ENCODE peak calls at places on chromosomes 12 and 14, in nine cellular contexts. Q is right lobe of liver, M is HCT116, N is Peyer's patch, H is heart left ventricle, C is esophagus muscularis mucosa, E is IMR-90, S is thyroid gland, J is upper lobe of left lung. B is an unnamed sample.

GRCh38 chr14:78611031-78611430 is 440.9 kb downstream of the NRXN3 start:
- DNase-seq in N (no peak), H (no peak), S (no peak), E (no peak), Q (no peak), J (no peak), C (no peak), M (no peak), B (no peak)

GRCh38 chr12:104720346-104721064 is 237.6 kb downstream of the SLC41A2 start:
- DNase-seq in C (no peak), Q (no peak), J (no peak), N (peak), E (peak), M (no peak), S (no peak), H (no peak), B (peak)

GRCh38 chr14:20482382-20482781 is 13.2 kb downstream of the PNP start:
- DNase-seq in M (no peak), Q (no peak), N (no peak), S (no peak), J (no peak), C (no peak), H (no peak), E (no peak), B (no peak)

GRCh38 chr14:105862581-105863239 is 336.3 kb downstream of the TMEM121 start:
- DNase-seq in H (peak), Q (no peak), N (peak), C (no peak), S (no peak), J (no peak), M (no peak), E (no peak), B (peak)

GRCh38 chr14:60904381-60904780 is 76.5 kb downstream of the TRMT5 start:
- DNase-seq in E (peak), S (no peak), N (no peak), Q (no peak), C (no peak), M (no peak), H (no peak), J (no peak), B (no peak)

GRCh38 chr14:55707365-55707804 is 127.4 kb downstream of the KTN1 start:
- DNase-seq in J (no peak), S (no peak), M (no peak), C (no peak), E (peak), H (no peak), N (no peak), Q (no peak), B (no peak)

GRCh38 chr14:54512393-54512792 is 2.7 kb downstream of the CGRRF1 start:
- DNase-seq in Q (no peak), N (no peak), S (no peak), J (no peak), C (no peak), M (no peak), E (no peak), H (no peak), B (no peak)

GRCh38 chr14:24355009-24355408 is 13.0 kb upstream of the NFATC4 start:
- DNase-seq in J (no peak), M (no peak), H (no peak), S (no peak), Q (no peak), C (no peak), E (no peak), N (no peak), B (no peak)

GRCh38 chr14:87018294-87018693 is 974.7 kb downstream of the GALC start:
- DNase-seq in M (no peak), C (no peak), S (no peak), N (no peak), H (no peak), J (no peak), E (peak), Q (no peak), B (no peak)

GRCh38 chr12:93549174-93549573 is 23.3 kb upstream of the SOCS2 start:
- DNase-seq in M (no peak), J (no peak), S (no peak), N (no peak), E (no peak), H (no peak), C (peak), Q (no peak), B (no peak)

GRCh38 chr14:90228478-90228877 is 27.9 kb upstream of the PSMC1 start:
- DNase-seq in E (no peak), N (no peak), Q (no peak), C (peak), M (no peak), J (no peak), H (no peak), S (no peak), B (no peak)

GRCh38 chr14:64515053-64515452 is 10.5 kb downstream of the ZBTB1 start:
- DNase-seq in H (no peak), Q (no peak), M (no peak), S (peak), C (no peak), N (no peak), E (no peak), J (no peak), B (no peak)

GRCh38 chr14:22297376-22297775 is 291.6 kb downstream of the DAD1 start:
- DNase-seq in N (no peak), S (no peak), C (no peak), E (no peak), Q (no peak), H (no peak), M (no peak), J (no peak), B (no peak)

GRCh38 chr12:131775904-131776889 is 52.0 kb upstream of the MMP17 start:
- DNase-seq in S (no peak), N (peak), J (no peak), E (no peak), H (no peak), C (no peak), Q (no peak), M (no peak), B (no peak)

GRCh38 chr12:116236148-116236731 is 41.3 kb downstream of the MED13L start:
- DNase-seq in S (peak), H (peak), N (peak), M (no peak), J (no peak), C (no peak), E (peak), Q (peak), B (no peak)

GRCh38 chr12:89225808-89226368 is 126.4 kb downstream of the DUSP6 start:
- DNase-seq in N (peak), H (no peak), M (peak), E (peak), J (no peak), Q (no peak), S (peak), C (no peak), B (peak)

GRCh38 chr12:103530352-103530751 is 34.6 kb upstream of the C12orf42 start:
- DNase-seq in J (peak), S (no peak), M (no peak), N (no peak), E (no peak), H (no peak), C (no peak), Q (no peak), B (no peak)

GRCh38 chr14:90454041-90455000 is 57.5 kb downstream of the CALM1 start:
- DNase-seq in E (peak), M (peak), Q (peak), S (peak), C (no peak), H (peak), N (peak), J (peak), B (peak)

GRCh38 chr12:119476951-119477350 is 116.6 kb upstream of the TMEM233 start:
- DNase-seq in S (no peak), E (no peak), C (no peak), J (no peak), Q (no peak), N (no peak), H (no peak), M (no peak), B (no peak)

GRCh38 chr14:94330857-94331256 is 7.7 kb upstream of the SERPINA6 start:
- DNase-seq in J (no peak), E (no peak), S (no peak), C (peak), N (no peak), M (no peak), Q (peak), H (no peak), B (no peak)

GRCh38 chr12:123995023-123995422 is 22.0 kb downstream of the ZNF664 start:
- DNase-seq in N (no peak), S (peak), E (peak), C (peak), Q (no peak), H (no peak), M (no peak), J (no peak), B (no peak)

GRCh38 chr12:49325606-49326005 is 2.6 kb downstream of the TROAP start:
- DNase-seq in M (no peak), S (no peak), C (no peak), N (no peak), H (no peak), J (no peak), E (no peak), Q (no peak), B (peak)

GRCh38 chr14:99401624-99402282 is 78.9 kb downstream of the SETD3 start:
- DNase-seq in N (no peak), J (no peak), C (no peak), S (no peak), M (no peak), Q (no peak), E (no peak), H (no peak), B (no peak)

GRCh38 chr12:50786498-50787231 is 22.8 kb downstream of the ATF1 start:
- DNase-seq in Q (no peak), M (peak), J (no peak), E (peak), C (no peak), H (no peak), N (no peak), S (peak), B (no peak)

GRCh38 chr12:117876492-117876816 is 92.3 kb downstream of the KSR2 start:
- DNase-seq in J (no peak), Q (no peak), H (no peak), S (no peak), E (no peak), M (no peak), C (no peak), N (no peak), B (no peak)

GRCh38 chr14:51554339-51554920 is 97.3 kb upstream of the FRMD6 start:
- DNase-seq in E (peak), H (no peak), J (no peak), M (no peak), N (no peak), Q (no peak), C (no peak), S (no peak), B (no peak)

GRCh38 chr14:63562414-63562813 is 19.2 kb upstream of the PPP2R5E start:
- DNase-seq in N (no peak), C (no peak), J (no peak), E (no peak), M (no peak), Q (no peak), S (no peak), H (no peak), B (no peak)

GRCh38 chr12:27337376-27337775 is 4.7 kb downstream of the BMAL2 start:
- DNase-seq in S (no peak), E (no peak), J (no peak), N (no peak), H (no peak), Q (no peak), C (no peak), M (no peak), B (no peak)

GRCh38 chr12:76921891-76922664 is 43.3 kb upstream of the CSRP2 start:
- DNase-seq in C (no peak), H (no peak), J (no peak), N (no peak), Q (no peak), E (no peak), S (no peak), M (no peak), B (no peak)

GRCh38 chr14:105897725-105898113 is 371.3 kb downstream of the TMEM121 start:
- DNase-seq in M (no peak), C (no peak), J (no peak), E (no peak), S (no peak), H (no peak), Q (no peak), N (no peak), B (no peak)

GRCh38 chr12:3168223-3168770 is 91.1 kb downstream of the TSPAN9 start:
- DNase-seq in M (no peak), Q (no peak), J (no peak), S (no peak), C (no peak), E (no peak), H (no peak), N (no peak), B (no peak)

GRCh38 chr12:38163442-38163801 is 153.2 kb upstream of the ALG10B start:
- DNase-seq in J (peak), M (no peak), N (no peak), S (no peak), C (no peak), H (no peak), E (no peak), Q (no peak), B (no peak)

GRCh38 chr14:73472182-73473114 is 14.1 kb upstream of the NUMB start:
- DNase-seq in N (no peak), Q (no peak), S (no peak), J (no peak), C (no peak), H (no peak), E (peak), M (peak), B (no peak)

GRCh38 chr12:2082321-2082720 is 29.5 kb downstream of the CACNA1C start:
- DNase-seq in C (no peak), N (no peak), S (no peak), Q (no peak), E (no peak), M (no peak), H (no peak), J (no peak), B (no peak)

GRCh38 chr12:39816671-39817185 is 197.1 kb upstream of the ABCD2 start:
- DNase-seq in S (no peak), C (no peak), Q (no peak), H (no peak), M (no peak), E (no peak), J (no peak), N (no peak), B (no peak)

GRCh38 chr12:93662961-93663728 is 14.0 kb upstream of the CRADD start:
- DNase-seq in Q (peak), N (peak), C (peak), S (no peak), J (no peak), E (peak), M (no peak), H (no peak), B (no peak)

GRCh38 chr12:11922361-11922760 is 148.4 kb upstream of the BCL2L14 start:
- DNase-seq in S (no peak), Q (no peak), E (no peak), J (no peak), C (no peak), M (peak), H (no peak), N (no peak), B (no peak)

GRCh38 chr14:69490219-69490918 is 5.8 kb downstream of the PLEKHD1 start:
- DNase-seq in Q (no peak), J (no peak), S (no peak), E (no peak), C (no peak), H (no peak), M (no peak), N (no peak), B (no peak)

DNA sequence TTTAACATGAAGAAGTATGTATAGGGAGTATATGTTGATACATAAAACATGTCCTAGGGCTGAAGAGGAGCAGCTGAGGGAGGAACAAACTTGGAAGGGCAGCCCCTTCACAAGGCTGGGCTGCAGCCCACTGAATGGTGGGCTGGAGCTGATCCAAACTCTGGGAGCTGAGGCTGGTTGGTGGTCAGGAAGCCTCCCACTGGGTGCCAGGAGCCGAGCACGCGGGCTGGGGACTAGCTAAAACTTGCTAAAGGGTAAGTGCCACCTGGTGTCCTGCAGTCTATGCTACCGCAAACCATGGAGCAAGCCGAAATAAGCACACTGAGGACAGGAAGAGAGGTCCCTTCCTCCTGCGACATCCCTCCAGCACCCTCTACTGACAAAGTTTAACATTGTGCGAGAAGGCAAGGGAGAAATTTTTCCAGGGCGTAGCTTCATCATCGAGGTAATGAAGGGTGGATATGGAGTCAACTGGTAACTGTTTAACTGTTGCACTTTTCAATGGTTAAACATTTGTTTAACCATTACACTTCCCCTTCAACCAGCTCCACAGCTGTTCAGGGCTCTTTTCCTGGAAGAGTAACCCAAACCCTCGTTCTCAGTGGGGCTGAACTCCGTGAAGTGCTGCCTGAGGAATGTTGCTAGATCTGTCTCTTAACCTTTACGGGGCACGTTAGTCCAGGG is 42.2 kb downstream of the EGLN3 start:
- DNase-seq in M (no peak), N (no peak), C (no peak), Q (no peak), S (no peak), E (no peak), J (no peak), H (no peak), B (no peak)
- TF ChIP-seq CTCF in M (peak), N (peak), C (no peak), Q (no peak), S (no peak), E (no peak), J (no peak), H (no peak), B (no peak)

GRCh38 chr14:103347091-103347815 is 13.2 kb downstream of the EIF5 start:
- DNase-seq in H (no peak), N (no peak), C (no peak), S (no peak), J (no peak), E (no peak), M (no peak), Q (no peak), B (no peak)

GRCh38 chr14:103348154-103348553 is 14.1 kb downstream of the EIF5 start:
- DNase-seq in N (no peak), J (no peak), E (peak), S (no peak), H (no peak), M (no peak), C (no peak), Q (no peak), B (no peak)

GRCh38 chr14:103343164-103343879 is 9.3 kb downstream of the EIF5 start:
- DNase-seq in E (no peak), H (no peak), C (no peak), S (no peak), Q (no peak), J (no peak), M (no peak), N (no peak), B (no peak)

GRCh38 chr14:103343905-103344797 is 10.1 kb downstream of the EIF5 start:
- DNase-seq in S (no peak), M (no peak), Q (no peak), N (no peak), J (no peak), E (no peak), H (no peak), C (no peak), B (no peak)

GRCh38 chr14:103346286-103346685 is 12.2 kb downstream of the EIF5 start:
- DNase-seq in H (no peak), J (no peak), N (no peak), Q (no peak), M (no peak), S (no peak), C (no peak), E (peak), B (no peak)
- TF ChIP-seq POLR2A in H (no peak), J (no peak), N (no peak), Q (no peak), M (no peak), S (no peak), C (no peak), E (no peak), B (no peak)

GRCh38 chr14:104277416-104278213 is 139.2 kb downstream of the KIF26A start:
- DNase-seq in M (no peak), N (peak), Q (no peak), J (no peak), E (no peak), H (no peak), S (peak), C (no peak), B (peak)
- TF ChIP-seq CTCF in M (no peak), N (no peak), Q (no peak), J (no peak), E (no peak), H (no peak), S (no peak), C (no peak), B (no peak)

GRCh38 chr12:53161119-53161911 is 19.2 kb upstream of the ZNF740 start:
- DNase-seq in Q (peak), C (no peak), N (no peak), S (no peak), J (no peak), M (no peak), E (no peak), H (no peak), B (no peak)

GRCh38 chr12:53160673-53161072 is 19.8 kb upstream of the ZNF740 start:
- DNase-seq in S (no peak), E (no peak), Q (no peak), H (no peak), J (no peak), M (no peak), N (no peak), C (no peak), B (no peak)

GRCh38 chr12:53159195-53159834 is 21.2 kb upstream of the ZNF740 start:
- DNase-seq in J (no peak), E (peak), C (peak), M (peak), Q (peak), S (peak), H (peak), N (peak), B (peak)

GRCh38 chr12:53160000-53160399 is 20.5 kb upstream of the ZNF740 start:
- DNase-seq in S (no peak), Q (peak), C (no peak), E (no peak), N (no peak), J (no peak), H (no peak), M (no peak), B (no peak)
- TF ChIP-seq POLR2A in S (no peak), Q (no peak), C (no peak), E (no peak), N (no peak), J (no peak), H (no peak), M (no peak), B (no peak)

DNA sequence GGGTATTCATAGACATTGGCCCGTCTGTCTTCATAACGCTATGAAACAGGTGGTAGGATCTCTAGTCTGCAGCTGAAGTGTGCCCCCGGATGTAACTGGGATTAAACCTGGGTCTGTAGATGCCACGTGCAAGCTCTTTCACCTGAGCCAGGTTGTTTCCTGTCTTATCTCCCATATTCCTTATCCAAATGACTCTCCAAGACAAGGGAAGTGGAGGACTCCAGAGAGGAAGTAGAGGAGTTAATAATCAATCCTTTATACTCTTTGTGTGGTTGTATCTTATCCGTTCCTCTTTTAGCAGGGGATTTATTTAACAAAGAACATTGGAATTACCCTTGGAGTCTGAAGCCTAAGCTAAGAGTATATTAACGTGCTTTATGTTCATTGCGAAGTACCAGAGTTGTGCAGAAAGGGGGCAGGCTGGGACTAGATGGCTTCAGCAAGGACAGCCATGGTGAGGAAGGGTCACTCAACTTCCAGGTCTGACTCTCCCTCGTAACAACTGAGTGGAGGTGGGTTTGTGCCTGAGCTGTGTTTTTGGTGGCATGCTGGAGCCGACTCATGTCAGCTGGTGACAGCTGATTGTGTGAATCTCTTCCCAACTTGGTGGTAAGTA is 82.9 kb downstream of the RIN3 start:
- DNase-seq in S (no peak), N (no peak), Q (peak), J (no peak), C (no peak), H (no peak), E (no peak), M (no peak), B (no peak)
- TF ChIP-seq CTCF in S (no peak), N (peak), Q (no peak), J (no peak), C (no peak), H (no peak), E (no peak), M (peak), B (no peak)

GRCh38 chr12:47818701-47819543 is 781 bp downstream of the HDAC7 start:
- DNase-seq in H (peak), M (no peak), J (peak), E (no peak), S (peak), Q (peak), C (no peak), N (peak), B (peak)
- TF ChIP-seq POLR2A in H (peak), M (no peak), J (peak), E (no peak), S (no peak), Q (peak), C (peak), N (no peak), B (peak)

GRCh38 chr14:58129208-58129607 is 22.8 kb downstream of the ARMH4 start:
- DNase-seq in S (no peak), N (no peak), E (no peak), C (no peak), H (no peak), Q (no peak), M (no peak), J (no peak), B (no peak)
- TF ChIP-seq CTCF in S (no peak), N (no peak), E (no peak), C (peak), H (peak), Q (no peak), M (peak), J (no peak), B (no peak)